ENCODE peak calls at places on chromosomes 3 and 15, in four cellular contexts. H is NCI-H526 treated with DMSO at 0.1 percent for 48 hours; X is nephron progenitor cell; P is stimulated activated CD8-positive, alpha-beta memory T cell treated with anti-CD3 and anti-CD28 coated beads, Interleukin-4, amount 100 ng/mL, for 4 hours. Y is an unnamed sample.

GRCh38 chr3:174125267-174125844 is 727.8 kb downstream of the NLGN1 start:
- DNase-seq in H (peak), P (no peak), X (no peak), Y (no peak)

GRCh38 chr3:124584552-124585391 is 145.5 kb upstream of the UMPS start:
- DNase-seq in X (peak), P (no peak), H (no peak), Y (peak)

GRCh38 chr15:76335851-76336253 is 721 bp upstream of the ISL2 start:
- DNase-seq in X (peak), H (peak), P (no peak), Y (no peak)

GRCh38 chr3:25689226-25689625 is 24.5 kb upstream of the TOP2B start:
- DNase-seq in P (no peak), H (no peak), X (no peak), Y (no peak)

GRCh38 chr15:34436956-34437442 is 609 bp downstream of the GOLGA8A start:
- DNase-seq in P (peak), H (no peak), X (peak), Y (no peak)

GRCh38 chr3:47949979-47950378 is 66.2 kb downstream of the MAP4 start:
- DNase-seq in X (no peak), H (no peak), P (no peak), Y (no peak)

GRCh38 chr15:72092011-72092410 is 25.9 kb downstream of the MYO9A start:
- DNase-seq in H (no peak), X (no peak), P (no peak), Y (no peak)

GRCh38 chr3:8869613-8870012 is 93.7 kb downstream of the RAD18 start:
- DNase-seq in P (no peak), X (no peak), H (no peak), Y (no peak)

GRCh38 chr15:48674876-48675275 is 29.4 kb upstream of the FBN1 start:
- DNase-seq in H (no peak), P (no peak), X (no peak), Y (no peak)

GRCh38 chr3:45236964-45237363 is 10.9 kb upstream of the TMEM158 start:
- DNase-seq in H (no peak), X (no peak), P (no peak), Y (no peak)

GRCh38 chr3:98545940-98546339 is 14.2 kb downstream of the GPR15 start:
- DNase-seq in H (no peak), X (no peak), P (no peak), Y (no peak)

GRCh38 chr3:32420138-32420981 is 28.7 kb downstream of the CMTM7 start:
- DNase-seq in H (no peak), X (no peak), P (no peak), Y (no peak)

GRCh38 chr3:126081618-126082333 is 2.1 kb downstream of the SLC41A3 start:
- DNase-seq in H (no peak), X (no peak), P (no peak), Y (peak)

GRCh38 chr3:354433-354832 is 157.9 kb downstream of the CHL1 start:
- DNase-seq in H (peak), P (no peak), X (peak), Y (no peak)

GRCh38 chr3:140956058-140956835 is 14.6 kb downstream of the SLC25A36 start:
- DNase-seq in P (no peak), H (no peak), X (no peak), Y (no peak)

GRCh38 chr15:58677426-58677825 is 72.1 kb downstream of the ADAM10 start:
- DNase-seq in P (no peak), X (no peak), H (no peak), Y (no peak)

GRCh38 chr3:66350601-66351000 is 129.8 kb downstream of the SLC25A26 start:
- DNase-seq in X (no peak), H (no peak), P (no peak), Y (no peak)

GRCh38 chr3:122646146-122646988 is 34.3 kb upstream of the PARP14 start:
- DNase-seq in P (no peak), H (no peak), X (no peak), Y (no peak)

GRCh38 chr3:184230603-184231528 is 1.5 kb downstream of the VWA5B2 start:
- DNase-seq in X (peak), H (peak), P (no peak), Y (no peak)

Y was measured in ascending aorta.